ENCODE peak calls at places on chromosomes 2 and 18, in five cellular contexts. A, V, G, S and P are unnamed samples.

GRCh38 chr2:46331099-46331766 is 34.0 kb downstream of the EPAS1 start:
- DNase-seq in A (no peak), V (no peak), G (no peak), S (no peak), P (no peak)

GRCh38 chr2:45014016-45014702 is 4.9 kb upstream of the SIX2 start:
- DNase-seq in A (no peak), V (no peak), G (no peak), S (no peak), P (peak)

GRCh38 chr2:70712916-70713315 is 55.1 kb downstream of the ADD2 start:
- DNase-seq in A (no peak), V (no peak), G (no peak), S (no peak), P (no peak)

GRCh38 chr2:137229834-137230233 is 464.5 kb downstream of the THSD7B start:
- DNase-seq in A (no peak), V (no peak), G (no peak), S (no peak), P (no peak)

GRCh38 chr2:20446280-20446916 is 476 bp upstream of the RHOB start:
- DNase-seq in A (no peak), V (no peak), G (no peak), S (no peak), P (peak)

GRCh38 chr2:169683425-169684134 is 10.6 kb downstream of the CFAP210 start:
- DNase-seq in A (no peak), V (no peak), G (no peak), S (peak), P (no peak)

GRCh38 chr2:68828887-68829708 is 42.1 kb downstream of the BMP10 start:
- DNase-seq in A (peak), V (no peak), G (peak), S (peak), P (peak)

GRCh38 chr18:26052497-26052896 is 37.9 kb downstream of the SS18 start:
- DNase-seq in A (no peak), V (no peak), G (no peak), S (no peak), P (no peak)

GRCh38 chr18:56661414-56662101 is 10.4 kb downstream of the WDR7 start:
- DNase-seq in A (no peak), V (no peak), G (no peak), S (no peak), P (no peak)

GRCh38 chr2:224645722-224646121 is 60.6 kb upstream of the CUL3 start:
- DNase-seq in A (no peak), V (no peak), G (no peak), S (no peak), P (peak)

GRCh38 chr2:55010149-55010591 is 40.1 kb downstream of the RTN4 start:
- DNase-seq in A (peak), V (peak), G (no peak), S (no peak), P (no peak)

GRCh38 chr2:108905906-108906305 is 83.1 kb downstream of the EDAR start:
- DNase-seq in A (no peak), V (no peak), G (no peak), S (no peak), P (no peak)

GRCh38 chr2:134718095-134718955 is 475 bp downstream of the TMEM163 start:
- DNase-seq in A (no peak), V (no peak), G (no peak), S (no peak), P (peak)

GRCh38 chr2:54767921-54768320 is 44.5 kb downstream of the EML6 start:
- DNase-seq in A (no peak), V (no peak), G (no peak), S (no peak), P (no peak)

DNA sequence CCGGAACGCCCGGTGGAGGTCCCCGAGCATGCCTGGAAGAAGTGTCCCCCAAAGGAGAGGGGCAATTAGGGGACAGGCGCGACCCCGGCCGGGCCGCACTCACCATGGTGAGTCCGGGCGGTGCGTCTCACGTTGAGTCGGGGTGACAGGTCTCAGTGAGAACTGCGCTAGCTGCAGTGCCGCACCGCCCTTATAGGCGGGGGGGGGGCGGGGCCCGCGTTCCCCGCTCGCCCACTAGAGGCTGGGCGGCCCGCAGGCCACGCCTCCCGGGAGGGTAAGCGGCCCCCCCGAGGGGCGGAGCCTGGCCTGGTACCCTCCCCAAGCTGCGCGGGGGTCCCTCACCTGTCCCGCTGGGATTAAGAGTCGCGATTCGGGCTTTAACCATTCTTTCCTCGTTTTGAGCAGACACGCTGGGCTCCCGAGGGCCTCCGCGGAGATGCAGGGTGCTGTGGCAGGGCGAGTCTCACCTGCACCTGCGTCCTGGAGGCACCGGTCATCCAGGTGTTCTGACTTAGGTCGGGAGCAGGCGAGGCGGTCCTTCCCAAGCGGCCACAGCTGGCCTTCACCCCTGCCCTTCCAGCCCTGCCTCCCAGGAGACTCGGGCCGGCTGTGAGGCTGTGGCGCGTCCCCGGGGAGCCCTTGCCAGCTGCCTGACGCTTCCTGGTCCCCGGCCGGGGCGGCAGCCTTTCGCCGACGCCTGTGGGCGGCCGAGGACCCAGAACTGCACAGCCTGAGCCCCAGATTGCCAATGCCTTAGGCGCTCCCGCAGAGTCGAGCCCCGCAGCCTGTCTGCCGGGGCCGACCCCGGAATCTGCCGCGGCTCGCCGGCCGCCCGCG is at the start of gene TUBA4A:
- DNase-seq in A (peak), V (no peak), G (peak), S (peak), P (peak)
- TF ChIP-seq CTCF in A (no peak), V (no peak), G (no peak), S (peak), P (no peak)

GRCh38 chr2:201831469-201831868 is 25.1 kb downstream of the CDK15 start:
- DNase-seq in A (no peak), V (no peak), G (no peak), S (no peak), P (no peak)

GRCh38 chr2:201830666-201831065 is 24.3 kb downstream of the CDK15 start:
- DNase-seq in A (no peak), V (no peak), G (no peak), S (no peak), P (no peak)

GRCh38 chr2:201828235-201828634 is 21.9 kb downstream of the CDK15 start:
- DNase-seq in A (no peak), V (no peak), G (no peak), S (no peak), P (no peak)

GRCh38 chr2:201824212-201824611 is 17.9 kb downstream of the CDK15 start:
- DNase-seq in A (no peak), V (no peak), G (no peak), S (no peak), P (no peak)

GRCh38 chr2:201827621-201828020 is 21.3 kb downstream of the CDK15 start:
- DNase-seq in A (no peak), V (no peak), G (peak), S (no peak), P (no peak)
- TF ChIP-seq REST in A (no peak), V (no peak), G (no peak), S (no peak), P (no peak)

GRCh38 chr2:65204461-65205230 is 23.0 kb upstream of the ACTR2 start:
- DNase-seq in A (no peak), V (no peak), G (no peak), S (no peak), P (no peak)
- TF ChIP-seq EZH2 in A (no peak), V (no peak), G (no peak), S (no peak), P (no peak)

DNA sequence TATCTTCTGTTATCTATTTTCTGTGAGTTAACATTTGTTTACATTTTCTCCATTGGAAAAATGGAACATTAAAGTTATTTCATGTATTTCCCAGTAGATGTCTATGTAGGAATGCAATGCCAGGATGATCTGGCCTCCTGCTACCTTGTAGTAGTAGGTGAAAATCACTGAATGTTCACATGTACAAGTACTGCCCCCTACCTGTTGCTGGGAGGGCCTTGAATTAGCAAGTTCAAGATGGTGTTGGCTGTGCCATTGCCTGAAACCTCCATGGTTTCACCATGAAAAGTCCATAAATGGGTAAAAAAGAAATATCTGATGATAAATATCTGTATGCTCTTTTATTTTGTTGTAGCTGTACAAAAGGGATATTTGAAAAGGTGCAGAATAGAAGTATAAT is 30.7 kb downstream of the XRCC5 start:
- DNase-seq in A (peak), V (no peak), G (peak), S (peak), P (peak)
- TF ChIP-seq CTCF in A (peak), V (peak), G (peak), S (peak), P (peak)

DNA sequence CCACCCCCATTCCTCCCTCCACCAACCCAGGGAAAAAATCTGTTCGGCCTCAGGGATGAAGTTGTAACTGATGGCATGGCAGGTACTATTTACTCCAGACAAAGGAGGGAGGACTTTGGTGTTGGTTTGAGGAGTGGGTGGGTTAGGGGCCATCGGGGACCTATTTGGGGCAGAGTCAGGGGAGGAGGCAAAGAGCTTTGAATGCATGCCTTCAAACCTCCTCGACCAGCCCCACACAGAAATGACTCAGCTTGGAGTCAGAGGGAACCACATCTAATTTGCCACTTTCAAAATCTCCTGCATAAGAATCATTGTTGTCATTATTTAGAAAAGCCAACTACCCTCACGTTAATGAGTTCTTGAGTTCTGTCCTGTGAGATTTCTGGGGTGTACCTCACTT is 4.1 kb downstream of the ZBTB7C start:
- DNase-seq in A (no peak), V (no peak), G (no peak), S (no peak), P (no peak)
- TF ChIP-seq REST in A (no peak), V (no peak), G (no peak), S (no peak), P (no peak)

GRCh38 chr2:118186110-118186857 is 98.0 kb downstream of the INSIG2 start:
- DNase-seq in A (no peak), V (peak), G (peak), S (no peak), P (peak)
- TF ChIP-seq EZH2 in A (no peak), V (no peak), G (no peak), S (no peak), P (no peak)

DNA sequence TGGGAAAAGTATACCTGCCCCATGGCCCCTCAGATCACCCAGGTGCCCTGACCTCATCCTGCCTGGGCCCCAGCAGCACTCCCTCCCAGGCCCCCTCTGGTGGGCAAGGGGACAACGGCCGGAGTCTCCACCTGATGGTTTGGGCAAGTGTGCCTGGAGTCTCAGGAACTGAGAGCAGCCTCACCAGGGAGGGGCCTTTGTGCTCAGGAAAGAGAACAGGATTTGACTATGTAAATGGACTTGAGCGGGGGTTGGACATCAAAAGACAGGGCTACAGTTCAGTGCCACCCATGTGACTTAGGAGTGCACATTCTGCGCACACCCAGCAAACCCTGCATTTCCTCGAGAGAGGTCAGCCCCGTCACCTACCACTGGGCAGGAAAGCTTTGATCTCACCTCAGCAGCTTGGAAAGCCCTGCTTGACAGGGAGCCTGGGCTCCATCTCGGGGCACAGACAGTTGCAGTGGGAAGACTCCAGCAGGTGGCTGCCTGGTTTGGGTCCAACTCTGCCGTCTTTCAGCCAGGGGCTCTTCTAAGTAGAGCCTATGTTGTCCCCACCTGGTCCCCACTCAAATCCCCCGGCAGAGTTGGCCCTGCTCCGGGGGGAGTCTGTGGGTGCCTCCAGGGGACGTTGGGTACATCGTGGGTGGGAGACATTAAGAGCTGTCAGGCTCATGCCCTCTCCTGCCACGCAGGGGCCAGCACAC is 3.3 kb downstream of the INPP5D start:
- DNase-seq in A (no peak), V (peak), G (no peak), S (peak), P (peak)
- TF ChIP-seq CTCF in A (no peak), V (peak), G (peak), S (peak), P (peak)